ENCODE peak calls at places on chromosome 7, in eight cellular contexts. K is CD8-positive, alpha-beta memory T cell; A is body of pancreas; Q is esophagus squamous epithelium; S is CD8-positive, alpha-beta T cell; F is ascending aorta; Z is stomach; R is ovary. D is an unnamed sample.

GRCh38 chr7:103962070-103962469 is 27.4 kb downstream of the RELN start:
- DNase-seq in K (no peak), A (no peak), Q (no peak), S (no peak), F (no peak), Z (no peak), R (no peak), D (no peak)

GRCh38 chr7:134954197-134955082 is 31.9 kb upstream of the AGBL3 start:
- DNase-seq in K (no peak), A (no peak), Q (no peak), S (no peak), F (no peak), Z (no peak), R (no peak), D (no peak)

GRCh38 chr7:129341212-129341611 is 93.0 kb upstream of the STRIP2 start:
- DNase-seq in K (no peak), A (no peak), Q (no peak), S (no peak), F (no peak), Z (no peak), R (no peak), D (no peak)

GRCh38 chr7:16726189-16726588 is 27.4 kb upstream of the TSPAN13 start:
- DNase-seq in K (no peak), A (no peak), Q (no peak), S (no peak), F (no peak), Z (no peak), R (no peak), D (no peak)

GRCh38 chr7:131288446-131288845 is 39.2 kb upstream of the MKLN1 start:
- DNase-seq in K (no peak), A (no peak), Q (no peak), S (no peak), F (no peak), Z (no peak), R (no peak), D (no peak)

GRCh38 chr7:135684134-135684533 is 21.8 kb downstream of the STMP1 start:
- DNase-seq in K (no peak), A (no peak), Q (no peak), S (no peak), F (no peak), Z (no peak), R (no peak), D (no peak)

GRCh38 chr7:116446179-116446855 is 53.2 kb upstream of the CAV2 start:
- DNase-seq in K (no peak), A (no peak), Q (no peak), S (no peak), F (no peak), Z (no peak), R (no peak), D (no peak)

GRCh38 chr7:138024765-138025164 is 22.9 kb upstream of the CREB3L2 start:
- DNase-seq in K (no peak), A (no peak), Q (no peak), S (no peak), F (no peak), Z (no peak), R (no peak), D (no peak)

GRCh38 chr7:124032369-124033092 is at the start of gene TMEM229A:
- DNase-seq in K (no peak), A (peak; percentile 37), Q (no peak), S (no peak), F (no peak), Z (peak; percentile 54), R (peak; percentile 31), D (no peak)

GRCh38 chr7:25656581-25657026 is 428.3 kb upstream of the NPVF start:
- DNase-seq in K (no peak), A (no peak), Q (no peak), S (no peak), F (no peak), Z (no peak), R (no peak), D (no peak)

GRCh38 chr7:158995514-158995913 is 139.2 kb downstream of the DYNC2I1 start:
- DNase-seq in K (no peak), A (no peak), Q (no peak), S (no peak), F (no peak), Z (no peak), R (no peak), D (no peak)

GRCh38 chr7:1160665-1161010 is 642 bp upstream of the ZFAND2A start:
- DNase-seq in K (no peak), A (no peak), Q (no peak), S (no peak), F (no peak), Z (no peak), R (no peak), D (no peak)

DNA sequence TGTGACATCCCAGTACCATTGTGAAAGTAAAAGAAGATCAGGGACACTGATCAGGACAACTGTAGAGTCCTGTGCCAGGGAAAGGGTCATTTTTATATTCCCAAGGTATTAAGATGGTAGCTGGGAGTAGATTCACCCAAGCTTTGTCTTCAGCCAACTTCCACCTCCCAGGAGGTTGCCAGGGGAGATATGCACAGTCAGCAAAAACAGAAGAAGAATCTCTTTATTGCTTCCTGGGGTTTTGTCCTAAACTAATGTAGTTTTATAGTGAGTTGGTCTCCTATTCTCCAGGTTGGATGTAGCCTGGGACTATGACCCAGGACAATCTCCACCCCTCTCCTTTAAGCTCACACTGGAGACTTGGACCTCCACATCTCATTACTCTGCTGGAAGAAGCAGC is 139.2 kb downstream of the RAMP3 start:
- DNase-seq in K (no peak), A (no peak), Q (no peak), S (no peak), F (no peak), Z (no peak), R (no peak), D (no peak)
- H3K4me1 ChIP-seq in K (no peaks in the 10 kb centered on the region), A (no peaks in the 10 kb centered on the region), Q (no peaks in the 10 kb centered on the region), S (no peaks in the 10 kb centered on the region), F (no peaks in the 10 kb centered on the region), Z (no peaks in the 10 kb centered on the region), R (no peaks in the 10 kb centered on the region), D (no peaks in the 10 kb centered on the region)

DNA sequence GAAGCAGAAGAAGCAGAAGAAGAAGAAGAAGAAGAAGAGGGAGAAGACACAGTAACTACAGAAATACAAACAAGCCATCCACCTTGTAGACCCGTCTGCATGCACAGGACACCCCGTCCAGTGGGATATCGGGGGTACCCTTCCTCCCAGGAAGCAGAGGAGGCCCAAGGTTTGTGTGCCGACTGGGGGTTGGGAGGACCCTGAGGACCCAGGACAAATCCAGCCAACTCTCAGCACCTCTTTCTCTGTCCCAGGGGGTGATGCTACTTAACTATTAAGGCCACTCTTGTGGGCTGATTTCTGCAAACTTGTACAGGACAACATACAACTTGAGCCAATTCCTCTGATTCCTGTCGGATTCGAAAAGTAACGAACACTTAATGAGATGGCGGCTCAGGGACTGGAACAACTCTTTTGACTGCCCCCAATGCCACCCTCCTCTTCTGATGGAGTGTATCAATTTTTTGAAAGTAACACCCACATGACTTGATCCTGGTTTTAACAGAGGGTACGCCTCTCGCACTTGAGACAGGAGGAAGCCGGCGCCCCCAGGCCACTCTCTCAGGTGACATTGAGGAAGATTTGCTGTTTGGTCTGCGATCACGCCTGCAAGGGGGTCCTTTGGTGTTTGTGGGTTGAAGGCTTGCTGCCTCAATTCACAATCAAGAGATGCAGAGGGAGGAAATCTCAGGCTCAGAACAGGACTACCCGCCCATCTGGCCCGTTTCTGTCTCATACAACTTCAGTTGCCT is 192.6 kb downstream of the TNS3 start:
- DNase-seq in K (no peak), A (no peak), Q (no peak), S (no peak), F (peak; percentile 52), Z (peak; percentile 22), R (peak; percentile 13), D (peak; percentile 19)
- H3K36me3 ChIP-seq in K (no peaks in the 10 kb centered on the region), A (peaks cover 15% of the 10 kb centered on the region), Q (no peaks in the 10 kb centered on the region), S (no peaks in the 10 kb centered on the region), F (peaks cover 5% of the 10 kb centered on the region), Z (peaks cover 52% of the 10 kb centered on the region), R (no peaks in the 10 kb centered on the region), D (peaks cover 35% of the 10 kb centered on the region)

GRCh38 chr7:22129166-22129565 is 183.5 kb upstream of the CDCA7L start:
- DNase-seq in K (no peak), A (no peak), Q (no peak), S (no peak), F (no peak), Z (no peak), R (no peak), D (no peak)

GRCh38 chr7:22125436-22125835 is 179.7 kb upstream of the CDCA7L start:
- DNase-seq in K (no peak), A (no peak), Q (no peak), S (no peak), F (no peak), Z (no peak), R (no peak), D (no peak)

GRCh38 chr7:22127835-22128527 is 182.3 kb upstream of the CDCA7L start:
- DNase-seq in K (no peak), A (no peak), Q (no peak), S (no peak), F (no peak), Z (no peak), R (no peak), D (no peak)

GRCh38 chr7:22128528-22128920 is 182.8 kb upstream of the CDCA7L start:
- DNase-seq in K (no peak), A (no peak), Q (no peak), S (no peak), F (no peak), Z (no peak), R (no peak), D (no peak)

DNA sequence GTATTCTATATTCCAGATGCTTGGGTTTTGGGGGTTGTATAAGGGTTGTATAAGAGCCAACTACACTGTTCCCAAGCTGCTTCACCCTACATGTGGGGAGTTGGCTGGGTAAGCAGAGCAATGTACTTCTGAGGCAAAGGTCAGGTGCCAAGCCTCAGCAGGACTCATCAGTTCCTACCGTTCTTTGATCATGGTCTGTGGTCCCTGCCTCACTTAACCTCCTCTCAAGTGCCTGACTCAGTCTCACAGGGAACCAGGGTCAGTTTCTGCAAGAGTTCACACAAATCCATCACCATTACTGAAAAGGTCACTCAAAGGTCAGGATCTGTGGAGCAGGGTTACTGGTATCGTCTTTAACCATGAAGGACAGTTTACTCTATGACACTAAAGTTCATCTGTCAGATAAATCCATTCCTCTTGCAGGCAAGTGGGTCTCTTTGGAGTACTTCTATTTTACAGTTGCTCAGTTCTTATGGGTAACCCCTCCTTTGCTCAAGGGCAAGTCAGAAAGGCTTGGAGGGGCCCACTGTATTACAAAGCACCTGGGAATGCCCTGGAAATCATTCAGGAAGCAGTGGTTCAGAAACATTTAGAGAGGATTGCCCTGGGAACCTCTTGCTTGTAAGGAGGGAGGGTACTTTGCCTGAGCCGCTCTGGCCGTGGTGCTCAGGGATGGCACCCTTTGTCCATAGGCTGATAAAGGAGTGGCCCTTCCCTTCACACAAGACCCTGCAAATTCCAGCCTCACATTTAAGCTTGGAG is 184.3 kb upstream of the CDCA7L start:
- DNase-seq in K (no peak), A (no peak), Q (no peak), S (no peak), F (no peak), Z (no peak), R (no peak), D (no peak)
- H3K27ac ChIP-seq in K (no peak overlapping the region), A (no peak overlapping the region), Q (no peak overlapping the region), S (no peak overlapping the region), F (no peak overlapping the region), Z (no peak overlapping the region), R (no peak overlapping the region), D (no peak overlapping the region)

DNA sequence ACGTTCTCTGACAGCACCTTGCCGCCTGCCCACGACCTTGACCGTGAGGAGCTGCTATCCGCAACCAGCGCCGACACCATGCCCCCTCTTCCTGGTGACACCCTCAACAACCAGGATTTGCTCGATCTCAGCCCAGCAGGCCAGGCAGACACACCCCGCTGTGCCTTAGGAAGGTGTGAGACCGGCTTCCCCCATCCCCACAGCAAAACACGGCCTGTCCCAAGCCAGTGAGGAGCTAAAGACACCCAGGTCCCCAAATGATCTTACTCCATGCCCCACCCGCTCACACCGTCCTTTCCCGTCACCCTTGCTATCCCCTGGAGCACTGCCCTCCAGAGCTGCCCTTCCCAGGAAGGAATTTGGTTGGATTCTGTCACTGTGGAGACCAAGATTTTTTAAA is 21.3 kb upstream of the TTYH3 start:
- DNase-seq in K (no peak), A (no peak), Q (no peak), S (no peak), F (no peak), Z (no peak), R (no peak), D (no peak)
- H3K4me1 ChIP-seq in K (peaks cover 4% of the 10 kb centered on the region), A (peaks cover 15% of the 10 kb centered on the region), Q (peaks cover 11% of the 10 kb centered on the region), S (peaks cover 4% of the 10 kb centered on the region), F (peaks cover 34% of the 10 kb centered on the region), Z (peaks cover 10% of the 10 kb centered on the region), R (no peaks in the 10 kb centered on the region), D (peaks cover 5% of the 10 kb centered on the region)

D was measured in Peyer's patch.